ENCODE peak calls at places on chromosome 21, in seven cellular contexts. Z, D, P, J, W, G and X are unnamed samples.
A peak's percentile ranks its signal among the peaks of the same experiment; 100 is the strongest.

GRCh38 chr21:40556442-40556968 is 290.5 kb downstream of the DSCAM start:
- DNase-seq in J (no peak), Z (no peak), D (no peak), W (no peak), G (no peak), P (no peak), X (no peak)

GRCh38 chr21:32456497-32456918 is 44.0 kb downstream of the EVA1C start:
- DNase-seq in W (peak; percentile 79), D (no peak), Z (no peak), G (no peak), P (no peak), J (no peak), X (no peak)

GRCh38 chr21:43619856-43620255 is 39.4 kb downstream of the HSF2BP start:
- DNase-seq in G (peak; percentile 13), D (peak; percentile 48), J (no peak), Z (no peak), W (no peak), P (no peak), X (no peak)

GRCh38 chr21:44956356-44957046 is 16.7 kb downstream of the SLX9 start:
- DNase-seq in G (no peak), P (peak; percentile 71), J (no peak), W (no peak), Z (no peak), D (no peak), X (no peak)

GRCh38 chr21:10464975-10465374 is 56.4 kb upstream of the TPTE start:
- DNase-seq in W (no peak), D (no peak), G (no peak), J (no peak), P (no peak), Z (no peak), X (no peak)

GRCh38 chr21:29181799-29182470 is 51.5 kb downstream of the MAP3K7CL start:
- DNase-seq in W (peak; percentile 91), G (no peak), P (no peak), D (no peak), J (no peak), Z (no peak), X (no peak)

GRCh38 chr21:44454747-44455523 is at the start of gene LRRC3:
- DNase-seq in G (peak; percentile 99), W (peak; percentile 83), P (peak; percentile 92), J (peak; percentile 25), D (peak; percentile 97), Z (peak; percentile 77), X (peak; percentile 72)

GRCh38 chr21:14533555-14534400 is 12.3 kb downstream of the SAMSN1 start:
- DNase-seq in W (peak; percentile 76), P (no peak), Z (no peak), J (no peak), G (no peak), D (no peak), X (peak; percentile 23)

GRCh38 chr21:42566524-42567180 is 53.0 kb downstream of the SLC37A1 start:
- DNase-seq in D (no peak), J (no peak), W (no peak), G (no peak), Z (no peak), P (peak; percentile 70), X (no peak)

GRCh38 chr21:42526379-42526727 is 12.7 kb downstream of the SLC37A1 start:
- DNase-seq in D (no peak), P (no peak), J (no peak), Z (no peak), W (no peak), G (no peak), X (no peak)

GRCh38 chr21:41926068-41926806 is 27.6 kb downstream of the C2CD2 start:
- DNase-seq in J (no peak), Z (peak; percentile 67), G (no peak), D (peak; percentile 64), P (no peak), W (peak; percentile 76), X (no peak)

GRCh38 chr21:23968722-23969647 is 1638.3 kb downstream of the MRPL39 start:
- DNase-seq in J (no peak), Z (peak; percentile 81), W (peak; percentile 0), G (peak; percentile 35), P (peak; percentile 88), D (peak; percentile 84), X (peak; percentile 85)

GRCh38 chr21:28333455-28334108 is 659.1 kb downstream of the LTN1 start:
- DNase-seq in Z (no peak), G (no peak), D (no peak), W (peak; percentile 69), P (no peak), J (no peak), X (no peak)

GRCh38 chr21:15967661-15968060 is 237.9 kb downstream of the USP25 start:
- DNase-seq in W (peak; percentile 45), G (no peak), P (no peak), D (peak; percentile 40), J (no peak), Z (no peak), X (no peak)

GRCh38 chr21:36507397-36508018 is 27.6 kb upstream of the CLDN14 start:
- DNase-seq in D (no peak), W (peak; percentile 34), G (no peak), J (no peak), Z (no peak), P (no peak), X (no peak)

GRCh38 chr21:29265690-29266479 is 32.8 kb upstream of the BACH1 start:
- DNase-seq in J (no peak), P (no peak), G (no peak), W (peak; percentile 4), D (no peak), Z (no peak), X (no peak)

GRCh38 chr21:44499631-44500030 is 40.4 kb downstream of the KRTAP10-1 start:
- DNase-seq in J (no peak), D (no peak), Z (no peak), P (no peak), G (no peak), W (no peak), X (no peak)

GRCh38 chr21:42850866-42851391 is 28.4 kb downstream of the WDR4 start:
- DNase-seq in D (peak; percentile 84), W (peak; percentile 32), P (peak; percentile 86), Z (no peak), J (no peak), G (peak; percentile 30), X (no peak)

GRCh38 chr21:17519965-17520364 is 7.1 kb downstream of the CXADR start:
- DNase-seq in G (no peak), J (no peak), P (no peak), W (no peak), D (no peak), Z (no peak), X (no peak)

GRCh38 chr21:17519208-17519738 is 6.4 kb downstream of the CXADR start:
- DNase-seq in Z (no peak), J (no peak), D (no peak), W (no peak), P (no peak), G (no peak), X (no peak)

GRCh38 chr21:17513214-17514123 is 626 bp downstream of the CXADR start:
- DNase-seq in P (peak; percentile 77), G (peak; percentile 71), J (no peak), D (peak; percentile 52), W (peak; percentile 42), Z (peak; percentile 30), X (peak; percentile 27)

GRCh38 chr21:17512245-17513213 is at the start of gene CXADR:
- DNase-seq in Z (peak; percentile 86), P (peak; percentile 89), D (peak; percentile 95), J (no peak), G (peak; percentile 98), W (peak; percentile 32), X (peak; percentile 85)

GRCh38 chr21:17514124-17514481 is 1.3 kb downstream of the CXADR start:
- DNase-seq in J (no peak), Z (no peak), W (peak; percentile 27), G (peak; percentile 70), P (no peak), D (peak; percentile 91), X (no peak)
- H3K27ac ChIP-seq in J (no peak overlapping the region), Z (no peak overlapping the region), W (no peak overlapping the region), G (peak overlapping the region; percentile 60), P (no peak overlapping the region), D (peak overlapping the region; percentile 79), X (no peak overlapping the region)

DNA sequence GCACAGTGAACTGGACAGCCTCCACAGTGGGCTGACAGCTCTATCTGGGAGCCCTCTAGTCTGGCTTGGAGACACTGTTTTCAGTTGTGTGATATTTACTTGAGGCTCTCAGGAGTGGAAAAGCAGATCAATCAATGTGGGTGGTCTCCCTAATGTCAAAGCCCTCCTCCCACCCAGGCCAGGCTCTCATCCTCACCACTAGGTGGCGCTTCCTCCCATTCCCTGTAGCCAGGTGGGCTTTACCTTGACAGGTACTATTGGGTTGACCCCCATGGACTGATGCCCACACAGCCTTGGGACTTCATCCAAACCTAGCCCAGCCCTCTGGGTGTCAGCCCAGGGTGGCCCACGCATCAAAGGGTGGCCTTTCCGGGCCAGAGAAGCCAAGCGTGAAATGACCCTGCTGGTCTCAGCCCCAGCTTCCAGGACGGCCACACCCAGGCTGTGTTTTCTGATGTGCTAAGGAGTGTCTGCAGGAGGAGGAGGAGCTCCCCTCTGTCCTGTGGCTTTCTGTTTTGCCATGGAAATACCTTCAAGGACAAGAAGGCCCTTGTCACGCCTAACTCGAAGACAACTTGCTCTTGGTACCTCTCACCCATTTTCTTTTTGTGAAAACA is 54.0 kb downstream of the CLIC6 start:
- DNase-seq in W (no peak), J (no peak), Z (no peak), G (peak; percentile 67), D (peak; percentile 83), P (no peak), X (peak; percentile 16)
- H3K4me3 ChIP-seq in W (no peak overlapping the region), J (no peak overlapping the region), Z (no peak overlapping the region), G (no peak overlapping the region), D (no peak overlapping the region), P (no peak overlapping the region), X (no peak overlapping the region)

DNA sequence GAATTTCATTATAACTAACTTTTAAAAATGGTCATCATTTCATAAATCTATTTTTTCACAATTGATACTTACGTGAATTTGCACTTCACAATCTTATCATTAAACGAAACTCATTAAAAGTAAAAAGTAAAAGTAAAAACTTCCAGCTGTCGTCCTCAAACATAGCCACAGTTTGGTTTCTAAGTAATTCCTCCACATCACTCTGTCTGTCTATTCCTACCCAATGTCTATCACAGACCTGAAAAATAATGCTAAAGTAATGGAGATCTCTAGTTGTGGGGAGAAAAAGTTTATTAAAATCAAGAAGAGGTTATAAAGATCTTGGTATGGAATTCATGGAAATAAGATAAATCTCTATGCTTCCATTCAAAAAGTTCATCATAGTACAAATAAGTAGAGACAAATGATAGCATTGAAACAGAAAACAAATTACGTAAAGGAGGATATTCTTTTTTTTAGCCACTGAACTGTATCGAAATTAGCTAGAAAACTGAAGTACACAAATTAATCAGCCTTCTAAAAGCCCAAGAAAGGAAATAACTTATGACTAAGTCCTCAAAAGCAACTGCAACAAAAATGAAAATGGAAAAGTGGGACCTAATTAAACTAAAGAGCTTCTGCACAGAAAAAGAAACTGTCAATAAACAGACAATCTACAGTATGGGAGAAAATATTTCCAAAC is 148.6 kb downstream of the TIAM1 start:
- DNase-seq in G (no peak), W (no peak), D (no peak), P (no peak), Z (no peak), J (no peak), X (no peak)
- H3K27ac ChIP-seq in G (no peak overlapping the region), W (no peak overlapping the region), D (no peak overlapping the region), P (no peak overlapping the region), Z (no peak overlapping the region), J (no peak overlapping the region), X (no peak overlapping the region)

DNA sequence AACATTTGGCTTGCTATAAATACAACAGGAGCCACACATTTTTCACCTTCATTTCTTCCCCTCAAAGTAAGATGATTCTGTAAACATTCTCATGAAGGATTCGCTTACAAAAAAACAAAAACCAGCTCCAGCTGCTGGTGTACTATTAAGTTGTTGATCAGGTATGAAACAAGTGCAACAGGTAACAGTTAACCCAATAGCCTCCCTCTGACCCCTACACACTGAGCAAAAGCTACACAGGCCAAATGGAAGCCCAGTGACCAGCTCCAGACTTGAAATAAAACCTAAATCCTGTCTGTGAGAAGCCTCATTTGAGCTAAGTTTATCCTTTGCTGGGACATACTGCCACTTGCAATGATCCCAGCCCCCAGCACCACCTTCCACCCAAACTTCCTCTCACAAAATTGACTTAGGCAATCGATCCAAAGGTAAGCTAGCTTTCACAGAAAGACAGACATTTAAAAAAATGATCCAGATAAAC is 991 bp downstream of the TIAM1 start:
- DNase-seq in G (no peak), P (no peak), J (no peak), D (no peak), W (peak; percentile 11), Z (no peak), X (no peak)
- H3K4me3 ChIP-seq in G (peak overlapping the region; percentile 69), P (peak overlapping the region; percentile 35), J (no peak overlapping the region), D (peak overlapping the region; percentile 82), W (peak overlapping the region; percentile 86), Z (peak overlapping the region; percentile 34), X (peak overlapping the region; percentile 55)